ENCODE peak calls at places on chromosomes 16 and 17, in five cellular contexts. K is EH, Z is activated T-cell treated with anti-CD3 and anti-CD28 coated beads for 24 hours, D is T-helper 1 cell, O is B cell. A is an unnamed sample.
A peak's percentile ranks its signal among the peaks of the same experiment; 100 is the strongest.

GRCh38 chr17:37081287-37081686 is 132.5 kb downstream of the AATF start:
- DNase-seq in O (no peak), K (no peak), Z (no peak), D (no peak), A (no peak)

GRCh38 chr16:67311607-67312449 is 14.7 kb downstream of the KCTD19 start:
- DNase-seq in K (peak; percentile 100), Z (peak; percentile 80), D (no peak), O (no peak), A (peak; percentile 98)

GRCh38 chr16:67842509-67843342 is 606 bp downstream of the THAP11 start:
- DNase-seq in Z (peak; percentile 48), K (peak; percentile 59), D (peak; percentile 37), O (peak; percentile 70), A (peak; percentile 55)

GRCh38 chr16:57268804-57269800 is 15.4 kb downstream of the PLLP start:
- DNase-seq in Z (no peak), K (no peak), D (no peak), O (no peak), A (no peak)

GRCh38 chr17:45410144-45411091 is 22.3 kb downstream of the ARHGAP27 start:
- DNase-seq in D (peak; percentile 44), Z (peak; percentile 48), O (peak; percentile 92), K (no peak), A (no peak)

GRCh38 chr16:66604376-66605176 is at the start of gene CMTM3:
- DNase-seq in O (peak; percentile 86), K (peak; percentile 60), D (peak; percentile 45), Z (peak; percentile 61), A (peak; percentile 36)

GRCh38 chr17:3027786-3028532 is 35.4 kb downstream of the OR1D5 start:
- DNase-seq in D (no peak), Z (no peak), O (no peak), K (no peak), A (no peak)

GRCh38 chr17:7912927-7913524 is 3.1 kb downstream of the RNF227 start:
- DNase-seq in D (no peak), K (peak; percentile 82), Z (peak; percentile 34), O (peak; percentile 73), A (peak; percentile 69)

GRCh38 chr17:76466775-76467130 is 650 bp upstream of the AANAT start:
- DNase-seq in Z (no peak), D (no peak), K (no peak), O (no peak), A (no peak)

GRCh38 chr17:61720016-61720795 is 129.2 kb upstream of the NACA2 start:
- DNase-seq in K (no peak), D (no peak), Z (no peak), O (no peak), A (no peak)

GRCh38 chr17:30234954-30235353 is 543 bp downstream of the SLC6A4 start:
- DNase-seq in Z (no peak), O (no peak), D (no peak), K (no peak), A (no peak)

GRCh38 chr16:1505912-1506311 is 12.8 kb downstream of the TELO2 start:
- DNase-seq in Z (no peak), K (no peak), D (no peak), O (no peak), A (no peak)

GRCh38 chr17:78839762-78840529 is 668 bp downstream of the USP36 start:
- DNase-seq in K (peak; percentile 54), Z (no peak), D (peak; percentile 20), O (peak; percentile 77), A (peak; percentile 63)

GRCh38 chr16:75065149-75065807 is 51.3 kb downstream of the LDHD start:
- DNase-seq in D (no peak), O (no peak), K (no peak), Z (no peak), A (no peak)

A was measured in fibroblast of gingiva.